ENCODE peak calls at places on chromosome 2, in eight cellular contexts. One of them, this sample, is unnamed.

GRCh38 chr2:134398300-134398699 is 144.4 kb downstream of the MGAT5 start:
- DNase-seq in A549: no peak
- DNase-seq in WERI-Rb-1: no peak
- DNase-seq in testis: no peak
- DNase-seq in WTC11: no peak
- DNase-seq in pancreas: no peak
- DNase-seq in cardiac muscle cell: no peak
- DNase-seq in colonic mucosa: no peak
- DNase-seq in this sample: no peak

GRCh38 chr2:217277646-217278048 is 417.8 kb upstream of the TNP1 start:
- DNase-seq in A549: peak
- DNase-seq in WERI-Rb-1: no peak
- DNase-seq in testis: no peak
- DNase-seq in WTC11: no peak
- DNase-seq in pancreas: no peak
- DNase-seq in cardiac muscle cell: no peak
- DNase-seq in colonic mucosa: no peak
- DNase-seq in this sample: no peak

GRCh38 chr2:235001237-235002133 is 49.7 kb downstream of the SH3BP4 start:
- DNase-seq in A549: no peak
- DNase-seq in WERI-Rb-1: no peak
- DNase-seq in testis: peak
- DNase-seq in WTC11: no peak
- DNase-seq in pancreas: no peak
- DNase-seq in cardiac muscle cell: no peak
- DNase-seq in colonic mucosa: peak
- DNase-seq in this sample: peak

GRCh38 chr2:21599417-21599816 is 475.6 kb downstream of the TDRD15 start:
- DNase-seq in A549: no peak
- DNase-seq in WERI-Rb-1: no peak
- DNase-seq in testis: no peak
- DNase-seq in WTC11: no peak
- DNase-seq in pancreas: no peak
- DNase-seq in cardiac muscle cell: no peak
- DNase-seq in colonic mucosa: no peak
- DNase-seq in this sample: no peak

GRCh38 chr2:4358855-4359254 is 655.5 kb downstream of the DCDC2C start:
- DNase-seq in A549: no peak
- DNase-seq in WERI-Rb-1: no peak
- DNase-seq in testis: no peak
- DNase-seq in WTC11: no peak
- DNase-seq in pancreas: no peak
- DNase-seq in cardiac muscle cell: no peak
- DNase-seq in colonic mucosa: no peak
- DNase-seq in this sample: no peak

GRCh38 chr2:647003-647560 is 30.1 kb downstream of the TMEM18 start:
- DNase-seq in A549: no peak
- DNase-seq in WERI-Rb-1: no peak
- DNase-seq in testis: peak
- DNase-seq in WTC11: no peak
- DNase-seq in pancreas: no peak
- DNase-seq in cardiac muscle cell: no peak
- DNase-seq in colonic mucosa: no peak
- DNase-seq in this sample: no peak

GRCh38 chr2:143347303-143347702 is 218.1 kb downstream of the ARHGAP15 start:
- DNase-seq in A549: no peak
- DNase-seq in WERI-Rb-1: no peak
- DNase-seq in testis: no peak
- DNase-seq in WTC11: no peak
- DNase-seq in pancreas: no peak
- DNase-seq in cardiac muscle cell: no peak
- DNase-seq in colonic mucosa: no peak
- DNase-seq in this sample: no peak

GRCh38 chr2:25606892-25607291 is 66.5 kb downstream of the DTNB start:
- DNase-seq in A549: peak
- DNase-seq in WERI-Rb-1: no peak
- DNase-seq in testis: no peak
- DNase-seq in WTC11: no peak
- DNase-seq in pancreas: no peak
- DNase-seq in cardiac muscle cell: peak
- DNase-seq in colonic mucosa: no peak
- DNase-seq in this sample: no peak

GRCh38 chr2:136019304-136019703 is 33.9 kb upstream of the DARS1 start:
- DNase-seq in A549: no peak
- DNase-seq in WERI-Rb-1: no peak
- DNase-seq in testis: no peak
- DNase-seq in WTC11: no peak
- DNase-seq in pancreas: no peak
- DNase-seq in cardiac muscle cell: no peak
- DNase-seq in colonic mucosa: no peak
- DNase-seq in this sample: no peak

GRCh38 chr2:167543721-167544120 is 655.4 kb downstream of the XIRP2 start:
- DNase-seq in A549: no peak
- DNase-seq in WERI-Rb-1: no peak
- DNase-seq in testis: no peak
- DNase-seq in WTC11: no peak
- DNase-seq in pancreas: no peak
- DNase-seq in cardiac muscle cell: no peak
- DNase-seq in colonic mucosa: no peak
- DNase-seq in this sample: no peak

GRCh38 chr2:27263287-27264252 is 723 bp upstream of the SLC30A3 start:
- DNase-seq in A549: no peak
- DNase-seq in WERI-Rb-1: peak
- DNase-seq in testis: no peak
- DNase-seq in WTC11: no peak
- DNase-seq in pancreas: peak
- DNase-seq in cardiac muscle cell: peak
- DNase-seq in colonic mucosa: no peak
- DNase-seq in this sample: no peak

GRCh38 chr2:11356760-11357159 is 12.3 kb upstream of the ROCK2 start:
- DNase-seq in A549: no peak
- DNase-seq in WERI-Rb-1: no peak
- DNase-seq in testis: no peak
- DNase-seq in WTC11: no peak
- DNase-seq in pancreas: no peak
- DNase-seq in cardiac muscle cell: no peak
- DNase-seq in colonic mucosa: no peak
- DNase-seq in this sample: no peak

GRCh38 chr2:216064014-216064630 is 17.5 kb downstream of the PECR start:
- DNase-seq in A549: no peak
- DNase-seq in WERI-Rb-1: no peak
- DNase-seq in testis: no peak
- DNase-seq in WTC11: no peak
- DNase-seq in pancreas: no peak
- DNase-seq in cardiac muscle cell: peak
- DNase-seq in colonic mucosa: no peak
- DNase-seq in this sample: no peak
- TF ChIP-seq CTCF in A549: peak
- TF ChIP-seq CTCF in WERI-Rb-1: peak
- TF ChIP-seq CTCF in testis: no peak
- TF ChIP-seq CTCF in WTC11: no peak
- TF ChIP-seq CTCF in pancreas: no peak
- TF ChIP-seq CTCF in cardiac muscle cell: peak
- TF ChIP-seq CTCF in colonic mucosa: no peak
- TF ChIP-seq CTCF in this sample: no peak

DNA sequence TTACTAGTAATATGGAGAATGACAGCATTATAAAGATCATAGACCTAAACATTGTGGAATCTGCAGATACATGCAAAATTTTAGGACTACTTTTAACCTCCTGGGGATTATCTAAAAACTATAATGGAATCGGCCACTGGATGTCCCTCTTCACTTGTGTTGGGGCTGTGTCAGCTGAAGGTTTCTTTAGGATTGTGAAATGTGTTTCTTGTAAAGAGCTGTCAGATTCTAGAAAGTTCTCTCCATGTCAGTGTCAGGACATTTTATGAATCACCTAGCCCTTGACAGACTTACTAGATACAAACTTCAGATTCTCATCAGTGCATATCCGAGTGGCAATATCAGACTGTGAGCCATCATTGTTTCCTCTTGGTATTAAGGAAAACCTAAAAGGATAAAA is 107.2 kb downstream of the CPS1 start:
- DNase-seq in A549: peak
- DNase-seq in WERI-Rb-1: peak
- DNase-seq in testis: peak
- DNase-seq in WTC11: no peak
- DNase-seq in pancreas: no peak
- DNase-seq in cardiac muscle cell: peak
- DNase-seq in colonic mucosa: no peak
- DNase-seq in this sample: no peak
- TF ChIP-seq CTCF in A549: no peak
- TF ChIP-seq CTCF in WERI-Rb-1: peak
- TF ChIP-seq CTCF in testis: peak
- TF ChIP-seq CTCF in WTC11: no peak
- TF ChIP-seq CTCF in pancreas: peak
- TF ChIP-seq CTCF in cardiac muscle cell: no peak
- TF ChIP-seq CTCF in colonic mucosa: no peak
- TF ChIP-seq CTCF in this sample: peak

DNA sequence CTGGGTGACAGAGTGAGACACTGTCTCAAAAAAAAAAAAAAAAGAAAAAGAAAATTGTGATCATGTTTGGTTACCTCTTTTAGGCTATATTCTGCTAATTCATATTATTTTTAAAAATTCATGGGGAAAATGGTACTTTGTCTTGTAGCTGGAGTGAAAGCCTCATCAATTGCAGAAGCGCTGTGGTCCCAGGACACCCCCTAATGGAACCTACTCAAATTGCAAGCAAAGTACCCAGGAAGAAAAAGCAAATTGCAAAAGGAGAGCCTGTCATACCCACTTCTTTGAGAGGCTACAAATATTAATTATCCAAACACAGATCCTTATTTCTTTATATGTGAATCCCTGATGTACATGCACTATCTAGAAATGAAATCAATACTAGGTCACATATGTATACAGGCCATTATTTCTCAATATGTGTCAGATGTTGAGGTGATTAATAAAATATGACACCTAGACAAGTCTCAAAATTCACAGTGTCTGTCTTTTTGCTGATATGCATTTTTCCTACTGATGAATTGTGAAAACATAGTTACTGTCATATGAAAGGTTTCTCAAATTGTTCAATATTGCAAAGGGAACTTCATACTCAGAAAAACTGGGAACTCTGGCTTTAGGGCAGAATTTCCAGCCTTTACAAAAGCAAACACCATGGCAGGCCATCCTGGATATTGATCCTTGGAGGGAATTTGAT is 12.6 kb downstream of the CRACDL start:
- DNase-seq in A549: no peak
- DNase-seq in WERI-Rb-1: no peak
- DNase-seq in testis: no peak
- DNase-seq in WTC11: no peak
- DNase-seq in pancreas: no peak
- DNase-seq in cardiac muscle cell: no peak
- DNase-seq in colonic mucosa: no peak
- DNase-seq in this sample: no peak
- TF ChIP-seq CTCF in A549: peak
- TF ChIP-seq CTCF in WERI-Rb-1: peak
- TF ChIP-seq CTCF in testis: no peak
- TF ChIP-seq CTCF in WTC11: peak
- TF ChIP-seq CTCF in pancreas: no peak
- TF ChIP-seq CTCF in cardiac muscle cell: no peak
- TF ChIP-seq CTCF in colonic mucosa: no peak
- TF ChIP-seq CTCF in this sample: no peak

DNA sequence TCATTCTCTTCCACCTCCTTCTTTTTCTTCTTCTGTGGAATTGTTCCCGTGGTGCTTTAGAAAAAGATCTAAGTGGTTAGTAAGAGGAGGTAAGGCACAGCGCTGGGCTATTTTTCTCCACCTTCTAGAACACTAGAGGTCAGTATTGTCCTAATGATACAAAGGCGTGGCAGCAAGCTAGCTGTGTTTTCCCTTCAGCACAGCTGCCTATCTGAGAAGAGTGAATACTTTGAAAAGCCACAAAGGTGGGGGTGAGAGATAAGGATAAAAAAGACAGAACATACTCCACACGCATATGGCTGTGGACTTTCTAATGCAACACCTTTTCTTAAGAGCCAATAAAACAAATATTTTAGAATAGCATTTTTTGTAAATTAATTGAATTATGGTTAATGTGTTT is 2.1 kb downstream of the CNTNAP5 start:
- DNase-seq in A549: peak
- DNase-seq in WERI-Rb-1: peak
- DNase-seq in testis: peak
- DNase-seq in WTC11: peak
- DNase-seq in pancreas: no peak
- DNase-seq in cardiac muscle cell: peak
- DNase-seq in colonic mucosa: no peak
- DNase-seq in this sample: no peak
- TF ChIP-seq CTCF in A549: peak
- TF ChIP-seq CTCF in WERI-Rb-1: peak
- TF ChIP-seq CTCF in testis: peak
- TF ChIP-seq CTCF in WTC11: no peak
- TF ChIP-seq CTCF in pancreas: peak
- TF ChIP-seq CTCF in cardiac muscle cell: peak
- TF ChIP-seq CTCF in colonic mucosa: peak
- TF ChIP-seq CTCF in this sample: peak

GRCh38 chr2:14427982-14428567 is 204.4 kb upstream of the LRATD1 start:
- DNase-seq in A549: no peak
- DNase-seq in WERI-Rb-1: no peak
- DNase-seq in testis: peak
- DNase-seq in WTC11: no peak
- DNase-seq in pancreas: no peak
- DNase-seq in cardiac muscle cell: no peak
- DNase-seq in colonic mucosa: peak
- DNase-seq in this sample: no peak
- TF ChIP-seq CTCF in A549: no peak
- TF ChIP-seq CTCF in WERI-Rb-1: no peak
- TF ChIP-seq CTCF in testis: peak
- TF ChIP-seq CTCF in WTC11: no peak
- TF ChIP-seq CTCF in pancreas: peak
- TF ChIP-seq CTCF in cardiac muscle cell: no peak
- TF ChIP-seq CTCF in colonic mucosa: no peak
- TF ChIP-seq CTCF in this sample: no peak

This sample was measured in psoas muscle.